ENCODE peak calls at places on chromosomes 6 and 20, in four cellular contexts. M is foreskin fibroblast, X is D341Med, U is T-helper 9 cell. Y is an unnamed sample.

GRCh38 chr6:42368156-42368555 is 83.6 kb downstream of the TRERF1 start:
- DNase-seq in U (no peak), M (no peak), X (no peak), Y (peak)

GRCh38 chr20:219290-220115 is 7.6 kb upstream of the DEFB129 start:
- DNase-seq in M (no peak), U (no peak), X (peak), Y (no peak)

GRCh38 chr6:29967379-29968010 is 25.2 kb downstream of the HLA-A start:
- DNase-seq in U (no peak), X (no peak), M (no peak), Y (no peak)

GRCh38 chr6:44166591-44167184 is 8.1 kb downstream of the CAPN11 start:
- DNase-seq in X (no peak), U (no peak), M (no peak), Y (no peak)

GRCh38 chr6:32202186-32202585 is 9.7 kb upstream of the GPSM3 start:
- DNase-seq in U (no peak), M (no peak), X (no peak), Y (peak)

GRCh38 chr6:84278311-84278710 is 50.9 kb upstream of the CEP162 start:
- DNase-seq in U (no peak), X (no peak), M (peak), Y (no peak)

GRCh38 chr20:37565134-37565811 is 37.6 kb upstream of the BLCAP start:
- DNase-seq in X (no peak), M (no peak), U (no peak), Y (peak)

GRCh38 chr6:57262491-57262890 is 40.4 kb upstream of the RAB23 start:
- DNase-seq in U (no peak), X (no peak), M (peak), Y (no peak)

GRCh38 chr20:46757754-46758678 is 48.6 kb downstream of the SLC2A10 start:
- DNase-seq in X (peak), M (peak), U (peak), Y (peak)

GRCh38 chr20:3924304-3925112 is 35.3 kb downstream of the PANK2 start:
- DNase-seq in U (no peak), M (no peak), X (no peak), Y (no peak)

GRCh38 chr6:170107606-170108222 is 183.2 kb downstream of the DLL1 start:
- DNase-seq in U (no peak), X (no peak), M (no peak), Y (peak)

GRCh38 chr6:119284861-119285521 is 64.6 kb downstream of the MAN1A1 start:
- DNase-seq in M (no peak), X (no peak), U (no peak), Y (no peak)

GRCh38 chr6:148779142-148779562 is 32.3 kb downstream of the UST start:
- DNase-seq in M (no peak), U (no peak), X (no peak), Y (no peak)

GRCh38 chr6:137258170-137258569 is 39.0 kb upstream of the IFNGR1 start:
- DNase-seq in M (no peak), X (no peak), U (no peak), Y (peak)

GRCh38 chr20:58433759-58434158 is 44.7 kb downstream of the VAPB start:
- DNase-seq in M (peak), U (no peak), X (no peak), Y (no peak)

GRCh38 chr6:74585779-74586178 is 620.1 kb downstream of the COL12A1 start:
- DNase-seq in X (no peak), U (no peak), M (peak), Y (no peak)

GRCh38 chr6:34990971-34991560 is 102.0 kb downstream of the ANKS1A start:
- DNase-seq in U (no peak), M (no peak), X (no peak), Y (no peak)

GRCh38 chr20:50281831-50282591 is 91.4 kb downstream of the CEBPB start:
- DNase-seq in M (no peak), X (no peak), U (no peak), Y (no peak)

GRCh38 chr6:18343741-18344140 is 43.4 kb upstream of the RNF144B start:
- DNase-seq in M (peak), U (no peak), X (no peak), Y (no peak)

GRCh38 chr20:43584448-43585138 is 6.1 kb upstream of the IFT52 start:
- DNase-seq in U (no peak), X (no peak), M (peak), Y (no peak)

GRCh38 chr20:52999040-52999439 is 26.9 kb downstream of the TSHZ2 start:
- DNase-seq in X (no peak), U (no peak), M (no peak), Y (no peak)

GRCh38 chr6:27242589-27243265 is 4.8 kb upstream of the PRSS16 start:
- DNase-seq in X (no peak), M (no peak), U (no peak), Y (no peak)

GRCh38 chr6:150857062-150857905 is 8.2 kb upstream of the MTHFD1L start:
- DNase-seq in M (peak), U (no peak), X (no peak), Y (no peak)

GRCh38 chr20:25247666-25248500 is at the start of gene PYGB:
- DNase-seq in M (peak), U (peak), X (peak), Y (peak)

GRCh38 chr6:136723780-136724179 is 68.5 kb downstream of the MAP3K5 start:
- DNase-seq in M (no peak), X (no peak), U (peak), Y (peak)

GRCh38 chr20:3889489-3890409 is 562 bp downstream of the PANK2 start:
- DNase-seq in M (no peak), X (peak), U (peak), Y (peak)

GRCh38 chr6:38836585-38836984 is 121.5 kb downstream of the DNAH8 start:
- DNase-seq in X (no peak), U (no peak), M (no peak), Y (no peak)

GRCh38 chr6:126133984-126134383 is 147.6 kb downstream of the TRMT11 start:
- DNase-seq in M (no peak), U (no peak), X (no peak), Y (no peak)

GRCh38 chr6:170031684-170032121 is 259.2 kb downstream of the DLL1 start:
- DNase-seq in X (no peak), U (no peak), M (no peak), Y (no peak)

GRCh38 chr6:40999498-41000070 is 39.4 kb downstream of the UNC5CL start:
- DNase-seq in U (no peak), M (no peak), X (peak), Y (no peak)

GRCh38 chr6:49030621-49031020 is 432.4 kb downstream of the MMUT start:
- DNase-seq in U (no peak), X (no peak), M (no peak), Y (no peak)

GRCh38 chr6:113447088-113447831 is 409.9 kb upstream of the MARCKS start:
- DNase-seq in U (no peak), M (peak), X (no peak), Y (no peak)

GRCh38 chr6:112571886-112572285 is 224.8 kb downstream of the RFPL4B start:
- DNase-seq in X (no peak), M (peak), U (no peak), Y (no peak)

GRCh38 chr6:88374556-88374955 is 208.4 kb upstream of the CNR1 start:
- DNase-seq in M (no peak), U (no peak), X (no peak), Y (no peak)

Y was measured in natural killer cell treated with Interleukin-12 subunit alpha and Interleukin-12 subunit beta and Interleukin-15 and Interleukin-18, amount 100 ng/mL, for 72 hours.